ENCODE peak calls at places on chromosomes 13 and 19, in ten cellular contexts. One of them, this sample, is unnamed.

GRCh38 chr19:38979867-38980266 is 4.3 kb upstream of the FBXO17 start:
- DNase-seq in BE2C: no peak
- DNase-seq in AG04450: no peak
- DNase-seq in breast epithelium: no peak
- DNase-seq in RWPE1: no peak
- DNase-seq in CD4-positive, alpha-beta T cell: no peak
- DNase-seq in thoracic aorta: no peak
- DNase-seq in mammary epithelial cell: no peak
- DNase-seq in keratinocyte: no peak
- DNase-seq in progenitor cell of endocrine pancreas: no peak
- DNase-seq in this sample: no peak

GRCh38 chr13:88303157-88303556 is 632.0 kb downstream of the SLITRK5 start:
- DNase-seq in BE2C: no peak
- DNase-seq in AG04450: no peak
- DNase-seq in breast epithelium: no peak
- DNase-seq in RWPE1: no peak
- DNase-seq in CD4-positive, alpha-beta T cell: no peak
- DNase-seq in thoracic aorta: no peak
- DNase-seq in mammary epithelial cell: no peak
- DNase-seq in keratinocyte: no peak
- DNase-seq in progenitor cell of endocrine pancreas: no peak
- DNase-seq in this sample: no peak

GRCh38 chr19:51458899-51459592 is 792 bp upstream of the SIGLEC8 start:
- DNase-seq in BE2C: no peak
- DNase-seq in AG04450: no peak
- DNase-seq in breast epithelium: no peak
- DNase-seq in RWPE1: no peak
- DNase-seq in CD4-positive, alpha-beta T cell: no peak
- DNase-seq in thoracic aorta: no peak
- DNase-seq in mammary epithelial cell: no peak
- DNase-seq in keratinocyte: no peak
- DNase-seq in progenitor cell of endocrine pancreas: no peak
- DNase-seq in this sample: no peak

GRCh38 chr19:7869453-7869909 is 4.7 kb downstream of the PRR36 start:
- DNase-seq in BE2C: no peak
- DNase-seq in AG04450: no peak
- DNase-seq in breast epithelium: peak
- DNase-seq in RWPE1: peak
- DNase-seq in CD4-positive, alpha-beta T cell: peak
- DNase-seq in thoracic aorta: no peak
- DNase-seq in mammary epithelial cell: peak
- DNase-seq in keratinocyte: no peak
- DNase-seq in progenitor cell of endocrine pancreas: no peak
- DNase-seq in this sample: peak

GRCh38 chr19:2039082-2039958 is 11.7 kb downstream of the MKNK2 start:
- DNase-seq in BE2C: peak
- DNase-seq in AG04450: no peak
- DNase-seq in breast epithelium: no peak
- DNase-seq in RWPE1: no peak
- DNase-seq in CD4-positive, alpha-beta T cell: no peak
- DNase-seq in thoracic aorta: no peak
- DNase-seq in mammary epithelial cell: no peak
- DNase-seq in keratinocyte: no peak
- DNase-seq in progenitor cell of endocrine pancreas: no peak
- DNase-seq in this sample: no peak

GRCh38 chr13:110470272-110471009 is 91.1 kb downstream of the RAB20 start:
- DNase-seq in BE2C: no peak
- DNase-seq in AG04450: no peak
- DNase-seq in breast epithelium: no peak
- DNase-seq in RWPE1: no peak
- DNase-seq in CD4-positive, alpha-beta T cell: no peak
- DNase-seq in thoracic aorta: no peak
- DNase-seq in mammary epithelial cell: no peak
- DNase-seq in keratinocyte: no peak
- DNase-seq in progenitor cell of endocrine pancreas: no peak
- DNase-seq in this sample: no peak

GRCh38 chr19:814108-815078 is 7.4 kb downstream of the PLPPR3 start:
- DNase-seq in BE2C: no peak
- DNase-seq in AG04450: no peak
- DNase-seq in breast epithelium: no peak
- DNase-seq in RWPE1: no peak
- DNase-seq in CD4-positive, alpha-beta T cell: no peak
- DNase-seq in thoracic aorta: no peak
- DNase-seq in mammary epithelial cell: no peak
- DNase-seq in keratinocyte: no peak
- DNase-seq in progenitor cell of endocrine pancreas: no peak
- DNase-seq in this sample: no peak

GRCh38 chr13:42720116-42720857 is 61.1 kb upstream of the FAM216B start:
- DNase-seq in BE2C: peak
- DNase-seq in AG04450: peak
- DNase-seq in breast epithelium: no peak
- DNase-seq in RWPE1: peak
- DNase-seq in CD4-positive, alpha-beta T cell: no peak
- DNase-seq in thoracic aorta: no peak
- DNase-seq in mammary epithelial cell: peak
- DNase-seq in keratinocyte: peak
- DNase-seq in progenitor cell of endocrine pancreas: no peak
- DNase-seq in this sample: no peak

GRCh38 chr19:53594811-53595509 is 36.8 kb upstream of the DPRX start:
- DNase-seq in BE2C: no peak
- DNase-seq in AG04450: no peak
- DNase-seq in breast epithelium: no peak
- DNase-seq in RWPE1: no peak
- DNase-seq in CD4-positive, alpha-beta T cell: no peak
- DNase-seq in thoracic aorta: no peak
- DNase-seq in mammary epithelial cell: no peak
- DNase-seq in keratinocyte: no peak
- DNase-seq in progenitor cell of endocrine pancreas: no peak
- DNase-seq in this sample: no peak

GRCh38 chr19:3458229-3458555 is 22.1 kb downstream of the SMIM24 start:
- DNase-seq in BE2C: no peak
- DNase-seq in AG04450: no peak
- DNase-seq in breast epithelium: no peak
- DNase-seq in RWPE1: no peak
- DNase-seq in CD4-positive, alpha-beta T cell: no peak
- DNase-seq in thoracic aorta: no peak
- DNase-seq in mammary epithelial cell: no peak
- DNase-seq in keratinocyte: no peak
- DNase-seq in progenitor cell of endocrine pancreas: no peak
- DNase-seq in this sample: no peak

GRCh38 chr13:95343944-95344343 is 42.7 kb upstream of the ABCC4 start:
- DNase-seq in BE2C: no peak
- DNase-seq in AG04450: no peak
- DNase-seq in breast epithelium: no peak
- DNase-seq in RWPE1: no peak
- DNase-seq in CD4-positive, alpha-beta T cell: no peak
- DNase-seq in thoracic aorta: no peak
- DNase-seq in mammary epithelial cell: no peak
- DNase-seq in keratinocyte: no peak
- DNase-seq in progenitor cell of endocrine pancreas: no peak
- DNase-seq in this sample: no peak

GRCh38 chr19:10086904-10087256 is 763 bp downstream of the SHFL start:
- DNase-seq in BE2C: no peak
- DNase-seq in AG04450: no peak
- DNase-seq in breast epithelium: no peak
- DNase-seq in RWPE1: no peak
- DNase-seq in CD4-positive, alpha-beta T cell: peak
- DNase-seq in thoracic aorta: no peak
- DNase-seq in mammary epithelial cell: no peak
- DNase-seq in keratinocyte: no peak
- DNase-seq in progenitor cell of endocrine pancreas: no peak
- DNase-seq in this sample: peak

GRCh38 chr19:1837625-1838105 is 10.6 kb downstream of the REXO1 start:
- DNase-seq in BE2C: peak
- DNase-seq in AG04450: no peak
- DNase-seq in breast epithelium: no peak
- DNase-seq in RWPE1: peak
- DNase-seq in CD4-positive, alpha-beta T cell: peak
- DNase-seq in thoracic aorta: no peak
- DNase-seq in mammary epithelial cell: no peak
- DNase-seq in keratinocyte: no peak
- DNase-seq in progenitor cell of endocrine pancreas: peak
- DNase-seq in this sample: peak

GRCh38 chr19:4059493-4059880 is 7.2 kb downstream of the ZBTB7A start:
- DNase-seq in BE2C: no peak
- DNase-seq in AG04450: no peak
- DNase-seq in breast epithelium: no peak
- DNase-seq in RWPE1: no peak
- DNase-seq in CD4-positive, alpha-beta T cell: no peak
- DNase-seq in thoracic aorta: no peak
- DNase-seq in mammary epithelial cell: no peak
- DNase-seq in keratinocyte: no peak
- DNase-seq in progenitor cell of endocrine pancreas: no peak
- DNase-seq in this sample: no peak

GRCh38 chr13:43934273-43934672 is 54.6 kb downstream of the LACC1 start:
- DNase-seq in BE2C: no peak
- DNase-seq in AG04450: no peak
- DNase-seq in breast epithelium: no peak
- DNase-seq in RWPE1: no peak
- DNase-seq in CD4-positive, alpha-beta T cell: no peak
- DNase-seq in thoracic aorta: no peak
- DNase-seq in mammary epithelial cell: peak
- DNase-seq in keratinocyte: no peak
- DNase-seq in progenitor cell of endocrine pancreas: no peak
- DNase-seq in this sample: no peak

GRCh38 chr13:43937839-43938238 is 58.1 kb downstream of the LACC1 start:
- DNase-seq in BE2C: no peak
- DNase-seq in AG04450: no peak
- DNase-seq in breast epithelium: no peak
- DNase-seq in RWPE1: no peak
- DNase-seq in CD4-positive, alpha-beta T cell: no peak
- DNase-seq in thoracic aorta: no peak
- DNase-seq in mammary epithelial cell: no peak
- DNase-seq in keratinocyte: no peak
- DNase-seq in progenitor cell of endocrine pancreas: no peak
- DNase-seq in this sample: no peak

GRCh38 chr13:43939149-43939548 is 59.4 kb downstream of the LACC1 start:
- DNase-seq in BE2C: no peak
- DNase-seq in AG04450: no peak
- DNase-seq in breast epithelium: no peak
- DNase-seq in RWPE1: no peak
- DNase-seq in CD4-positive, alpha-beta T cell: no peak
- DNase-seq in thoracic aorta: no peak
- DNase-seq in mammary epithelial cell: no peak
- DNase-seq in keratinocyte: no peak
- DNase-seq in progenitor cell of endocrine pancreas: no peak
- DNase-seq in this sample: no peak

GRCh38 chr13:43935878-43936277 is 56.2 kb downstream of the LACC1 start:
- DNase-seq in BE2C: no peak
- DNase-seq in AG04450: no peak
- DNase-seq in breast epithelium: no peak
- DNase-seq in RWPE1: no peak
- DNase-seq in CD4-positive, alpha-beta T cell: no peak
- DNase-seq in thoracic aorta: no peak
- DNase-seq in mammary epithelial cell: no peak
- DNase-seq in keratinocyte: no peak
- DNase-seq in progenitor cell of endocrine pancreas: no peak
- DNase-seq in this sample: no peak

GRCh38 chr13:43936630-43937029 is 56.9 kb downstream of the LACC1 start:
- DNase-seq in BE2C: no peak
- DNase-seq in AG04450: no peak
- DNase-seq in breast epithelium: no peak
- DNase-seq in RWPE1: no peak
- DNase-seq in CD4-positive, alpha-beta T cell: no peak
- DNase-seq in thoracic aorta: no peak
- DNase-seq in mammary epithelial cell: no peak
- DNase-seq in keratinocyte: no peak
- DNase-seq in progenitor cell of endocrine pancreas: no peak
- DNase-seq in this sample: no peak
- TF ChIP-seq CTCF in BE2C: no peak
- TF ChIP-seq CTCF in AG04450: no peak
- TF ChIP-seq CTCF in breast epithelium: no peak
- TF ChIP-seq CTCF in RWPE1: no peak
- TF ChIP-seq CTCF in CD4-positive, alpha-beta T cell: no peak
- TF ChIP-seq CTCF in thoracic aorta: no peak
- TF ChIP-seq CTCF in mammary epithelial cell: no peak
- TF ChIP-seq CTCF in keratinocyte: no peak
- TF ChIP-seq CTCF in progenitor cell of endocrine pancreas: no peak
- TF ChIP-seq CTCF in this sample: no peak

GRCh38 chr19:19110410-19111137 is 27.7 kb downstream of the TMEM161A start:
- DNase-seq in BE2C: peak
- DNase-seq in AG04450: no peak
- DNase-seq in breast epithelium: no peak
- DNase-seq in RWPE1: no peak
- DNase-seq in CD4-positive, alpha-beta T cell: peak
- DNase-seq in thoracic aorta: no peak
- DNase-seq in mammary epithelial cell: no peak
- DNase-seq in keratinocyte: no peak
- DNase-seq in progenitor cell of endocrine pancreas: peak
- DNase-seq in this sample: peak
- TF ChIP-seq CTCF in BE2C: peak
- TF ChIP-seq CTCF in AG04450: peak
- TF ChIP-seq CTCF in breast epithelium: no peak
- TF ChIP-seq CTCF in RWPE1: no peak
- TF ChIP-seq CTCF in CD4-positive, alpha-beta T cell: peak
- TF ChIP-seq CTCF in thoracic aorta: peak
- TF ChIP-seq CTCF in mammary epithelial cell: peak
- TF ChIP-seq CTCF in keratinocyte: peak
- TF ChIP-seq CTCF in progenitor cell of endocrine pancreas: peak
- TF ChIP-seq CTCF in this sample: peak

GRCh38 chr13:84645196-84646071 is 763.2 kb upstream of the SLITRK1 start:
- DNase-seq in BE2C: no peak
- DNase-seq in AG04450: peak
- DNase-seq in breast epithelium: no peak
- DNase-seq in RWPE1: no peak
- DNase-seq in CD4-positive, alpha-beta T cell: no peak
- DNase-seq in thoracic aorta: no peak
- DNase-seq in mammary epithelial cell: no peak
- DNase-seq in keratinocyte: no peak
- DNase-seq in progenitor cell of endocrine pancreas: no peak
- DNase-seq in this sample: no peak
- TF ChIP-seq CTCF in BE2C: peak
- TF ChIP-seq CTCF in AG04450: no peak
- TF ChIP-seq CTCF in breast epithelium: no peak
- TF ChIP-seq CTCF in RWPE1: no peak
- TF ChIP-seq CTCF in CD4-positive, alpha-beta T cell: no peak
- TF ChIP-seq CTCF in thoracic aorta: no peak
- TF ChIP-seq CTCF in mammary epithelial cell: peak
- TF ChIP-seq CTCF in keratinocyte: peak
- TF ChIP-seq CTCF in progenitor cell of endocrine pancreas: no peak
- TF ChIP-seq CTCF in this sample: no peak

DNA sequence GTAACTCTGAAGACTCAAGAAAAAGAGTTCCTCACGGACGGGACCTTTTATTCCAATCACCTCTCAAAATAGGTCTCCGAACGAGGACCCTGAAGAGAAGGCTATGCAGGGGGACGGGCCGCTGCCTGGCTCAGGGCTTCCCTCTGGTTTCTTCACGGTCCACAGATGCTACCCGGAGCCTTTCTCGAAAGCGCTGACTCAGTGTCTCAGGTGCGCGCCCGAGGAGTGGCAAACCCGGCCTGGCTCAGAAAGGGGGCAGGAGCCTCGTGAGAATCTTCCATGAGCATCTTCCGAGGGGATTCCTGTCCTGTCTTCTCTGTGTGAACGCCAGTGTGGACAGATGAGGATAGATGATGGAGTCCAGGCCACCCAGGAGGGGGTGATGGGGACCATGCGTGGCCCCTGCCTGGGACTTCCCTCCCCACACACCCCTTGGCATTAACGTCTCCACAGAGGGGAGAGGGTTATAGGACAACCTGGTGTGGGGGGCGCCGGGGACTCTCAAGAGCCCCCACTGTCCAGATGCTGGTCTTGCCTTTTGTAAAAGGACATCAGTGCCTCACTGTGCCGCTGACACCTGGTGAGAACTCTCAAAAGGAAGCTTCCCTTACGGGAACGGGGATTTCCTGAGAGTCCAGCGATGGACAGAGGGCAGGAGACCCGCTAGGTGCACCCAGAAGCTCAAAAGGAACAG is 16.5 kb downstream of the LSM4 start:
- DNase-seq in BE2C: no peak
- DNase-seq in AG04450: no peak
- DNase-seq in breast epithelium: no peak
- DNase-seq in RWPE1: no peak
- DNase-seq in CD4-positive, alpha-beta T cell: no peak
- DNase-seq in thoracic aorta: no peak
- DNase-seq in mammary epithelial cell: no peak
- DNase-seq in keratinocyte: no peak
- DNase-seq in progenitor cell of endocrine pancreas: no peak
- DNase-seq in this sample: peak
- TF ChIP-seq CTCF in BE2C: no peak
- TF ChIP-seq CTCF in AG04450: no peak
- TF ChIP-seq CTCF in breast epithelium: no peak
- TF ChIP-seq CTCF in RWPE1: no peak
- TF ChIP-seq CTCF in CD4-positive, alpha-beta T cell: no peak
- TF ChIP-seq CTCF in thoracic aorta: no peak
- TF ChIP-seq CTCF in mammary epithelial cell: no peak
- TF ChIP-seq CTCF in keratinocyte: no peak
- TF ChIP-seq CTCF in progenitor cell of endocrine pancreas: no peak
- TF ChIP-seq CTCF in this sample: no peak

This sample was measured in GM13976.